ENCODE peak calls at places on chromosomes 1 and 21, in nine cellular contexts. S is CD8-positive, alpha-beta memory T cell; I is Panc1; Q is GM23338; H is NCI-H1105 treated with DMSO at 0.1 percent for 48 hours; U is astrocyte; A is adipocyte; R is activated CD4-positive, alpha-beta T cell treated with anti-CD3 and anti-CD28 coated beads, Interleukin-2, amount 10 ng/mL, durations not matched to agents 7 days and 5 days; C is adrenal gland. D is an unnamed sample.

GRCh38 chr1:205314986-205315618 is 6.4 kb downstream of the NUAK2 start:
- DNase-seq in R (no peak), H (no peak), C (no peak), A (no peak), S (no peak), Q (no peak), I (no peak), U (no peak), D (no peak)

GRCh38 chr1:110235839-110236682 is 25.9 kb downstream of the KCNC4 start:
- DNase-seq in H (no peak), A (peak; percentile 78), R (no peak), C (peak; percentile 32), Q (no peak), I (no peak), S (no peak), U (peak; percentile 84), D (peak; percentile 73)

GRCh38 chr1:10378071-10378841 is 20.6 kb upstream of the PGD start:
- DNase-seq in Q (peak; percentile 27), H (no peak), C (peak; percentile 97), I (no peak), S (no peak), U (peak; percentile 94), A (peak; percentile 24), R (no peak), D (no peak)

GRCh38 chr1:245566952-245567351 is 412.2 kb downstream of the KIF26B start:
- DNase-seq in Q (no peak), S (no peak), R (no peak), H (no peak), A (no peak), C (peak; percentile 19), I (no peak), U (peak; percentile 47), D (no peak)

GRCh38 chr1:2805801-2806430 is 4.4 kb upstream of the TTC34 start:
- DNase-seq in R (no peak), A (no peak), Q (no peak), S (no peak), H (no peak), U (no peak), C (no peak), I (no peak), D (no peak)

GRCh38 chr1:27816921-27817630 is 13.5 kb upstream of the PPP1R8 start:
- DNase-seq in Q (peak; percentile 20), I (no peak), S (no peak), R (no peak), A (peak; percentile 78), C (peak; percentile 9), U (peak; percentile 20), H (no peak), D (no peak)

GRCh38 chr21:34836103-34836932 is 167.5 kb downstream of the CLIC6 start:
- DNase-seq in Q (no peak), U (peak; percentile 100), I (peak; percentile 71), S (no peak), H (no peak), R (no peak), C (peak; percentile 92), A (peak; percentile 98), D (no peak)

GRCh38 chr1:32871364-32872188 is 864 bp upstream of the FNDC5 start:
- DNase-seq in U (no peak), H (no peak), Q (peak; percentile 43), I (no peak), C (no peak), A (no peak), S (no peak), R (no peak), D (no peak)

GRCh38 chr1:31196685-31197084 is 43.0 kb downstream of the NKAIN1 start:
- DNase-seq in H (no peak), I (no peak), S (no peak), C (peak; percentile 93), A (no peak), Q (no peak), R (no peak), U (peak; percentile 39), D (no peak)

GRCh38 chr1:184753608-184754478 is 815 bp downstream of the EDEM3 start:
- DNase-seq in H (peak; percentile 39), Q (peak; percentile 65), U (peak; percentile 31), R (peak; percentile 46), A (peak; percentile 64), S (peak; percentile 30), C (peak; percentile 51), I (no peak), D (peak; percentile 42)

GRCh38 chr1:224498574-224499170 is 64.1 kb upstream of the WDR26 start:
- DNase-seq in R (peak; percentile 10), A (peak; percentile 48), C (peak; percentile 13), Q (peak; percentile 96), I (peak; percentile 88), U (peak; percentile 89), S (no peak), H (no peak), D (no peak)

GRCh38 chr1:22024485-22025367 is 23.3 kb downstream of the CELA3A start:
- DNase-seq in R (peak; percentile 84), A (peak; percentile 82), S (peak; percentile 74), C (peak; percentile 77), U (peak; percentile 78), Q (peak; percentile 81), H (peak; percentile 89), I (no peak), D (peak; percentile 73)

GRCh38 chr1:221274373-221274772 is 395.1 kb downstream of the HLX start:
- DNase-seq in Q (peak; percentile 3), R (no peak), C (no peak), S (no peak), I (no peak), A (no peak), U (no peak), H (peak; percentile 90), D (no peak)

GRCh38 chr1:212179394-212180076 is 105.7 kb upstream of the PPP2R5A start:
- DNase-seq in R (no peak), S (no peak), H (no peak), Q (no peak), A (peak; percentile 66), U (peak; percentile 92), I (peak; percentile 10), C (no peak), D (no peak)

GRCh38 chr1:230080834-230081233 is 13.8 kb downstream of the GALNT2 start:
- DNase-seq in I (no peak), A (no peak), Q (no peak), H (no peak), S (no peak), R (no peak), C (no peak), U (no peak), D (no peak)

GRCh38 chr21:14864211-14865021 is 200.4 kb downstream of the NRIP1 start:
- DNase-seq in U (peak; percentile 68), C (peak; percentile 88), Q (peak; percentile 82), A (peak; percentile 76), R (peak; percentile 54), S (no peak), H (peak; percentile 15), I (no peak), D (peak; percentile 51)

GRCh38 chr1:23899070-23899469 is 14.1 kb downstream of the CNR2 start:
- DNase-seq in H (no peak), Q (no peak), R (no peak), A (no peak), S (no peak), I (no peak), U (no peak), C (no peak), D (no peak)

GRCh38 chr1:183514235-183514634 is 41.9 kb downstream of the SMG7 start:
- DNase-seq in R (no peak), I (no peak), C (no peak), Q (no peak), S (no peak), U (no peak), A (no peak), H (no peak), D (no peak)

GRCh38 chr1:83715550-83715949 is 283.4 kb downstream of the TTLL7 start:
- DNase-seq in I (no peak), H (no peak), U (no peak), Q (no peak), C (no peak), A (no peak), R (no peak), S (no peak), D (no peak)

GRCh38 chr1:30286241-30286983 is 437.0 kb downstream of the MATN1 start:
- DNase-seq in C (no peak), I (no peak), S (no peak), U (no peak), A (no peak), H (peak; percentile 41), Q (no peak), R (no peak), D (no peak)

GRCh38 chr21:42157606-42158310 is 61.2 kb upstream of the ABCG1 start:
- DNase-seq in Q (no peak), R (no peak), S (no peak), I (no peak), C (no peak), A (no peak), U (no peak), H (no peak), D (no peak)

GRCh38 chr1:93171549-93172050 is 8.6 kb downstream of the TMED5 start:
- DNase-seq in U (peak; percentile 4), S (no peak), A (peak; percentile 63), R (no peak), H (no peak), Q (no peak), I (no peak), C (no peak), D (no peak)

GRCh38 chr1:247552231-247552630 is 3.3 kb downstream of the GCSAML start:
- DNase-seq in A (no peak), R (no peak), S (no peak), H (no peak), I (no peak), U (no peak), C (no peak), Q (no peak), D (no peak)

GRCh38 chr1:19765623-19766022 is 34.1 kb downstream of the TMCO4 start:
- DNase-seq in H (no peak), C (peak; percentile 43), Q (no peak), U (peak; percentile 94), A (peak; percentile 88), I (no peak), S (no peak), R (no peak), D (peak; percentile 35)

GRCh38 chr1:32772281-32773017 is 44.7 kb downstream of the YARS1 start:
- DNase-seq in S (no peak), A (no peak), C (no peak), U (no peak), Q (no peak), I (no peak), H (no peak), R (no peak), D (no peak)

GRCh38 chr1:46041974-46042373 is 90.5 kb downstream of the PIK3R3 start:
- DNase-seq in A (peak; percentile 31), Q (no peak), C (peak; percentile 60), I (no peak), S (no peak), H (peak; percentile 54), U (peak; percentile 30), R (no peak), D (no peak)

GRCh38 chr1:110084226-110085078 is 14.0 kb upstream of the ALX3 start:
- DNase-seq in I (no peak), R (peak; percentile 33), S (no peak), Q (peak; percentile 60), U (peak; percentile 32), C (peak; percentile 78), H (peak; percentile 20), A (peak; percentile 78), D (no peak)

GRCh38 chr1:110800079-110800478 is 72.9 kb upstream of the CD53 start:
- DNase-seq in R (no peak), I (no peak), S (no peak), Q (no peak), A (no peak), C (no peak), H (no peak), U (no peak), D (no peak)

GRCh38 chr1:11736746-11737639 is 1.1 kb downstream of the AGTRAP start:
- DNase-seq in A (peak; percentile 80), C (peak; percentile 55), Q (peak; percentile 79), I (no peak), R (peak; percentile 54), H (peak; percentile 16), S (peak; percentile 35), U (peak; percentile 77), D (peak; percentile 49)

GRCh38 chr1:54312874-54313316 is 93.3 kb downstream of the SSBP3 start:
- DNase-seq in R (peak; percentile 18), C (peak; percentile 73), S (no peak), U (peak; percentile 74), H (no peak), Q (peak; percentile 74), I (no peak), A (peak; percentile 44), D (no peak)